ENCODE peak calls at places on chromosome 16, in nine cellular contexts. W is activated CD4-positive, alpha-beta T cell treated with anti-CD3 and anti-CD28 coated beads, Interleukin-2, amount 10 ng/mL, durations not matched to agents 7 days and 5 days; N is naive B cell; A is effector CD4-positive, alpha-beta T cell; V is GM06990; Q is HS-5; K is stimulated activated CD8-positive, alpha-beta memory T cell treated with anti-CD3 and anti-CD28 coated beads, Interleukin-7, amount 100 ng/mL, for 1 hour; O is head of caudate nucleus; L is adrenal gland. P is an unnamed sample.

GRCh38 chr16:27761816-27762215 is 211.9 kb downstream of the KATNIP start:
- DNase-seq in V (no peak), A (no peak), W (no peak), Q (no peak), K (no peak), L (no peak), O (no peak), N (no peak), P (no peak)

GRCh38 chr16:2745116-2745890 is 7.1 kb upstream of the SRRM2 start:
- DNase-seq in K (no peak), Q (no peak), O (no peak), V (no peak), N (no peak), L (no peak), W (no peak), A (no peak), P (no peak)

GRCh38 chr16:71467810-71468209 is 5.8 kb upstream of the ZNF23 start:
- DNase-seq in Q (no peak), W (peak; percentile 62), K (no peak), O (no peak), N (peak; percentile 18), A (peak; percentile 26), L (no peak), V (peak; percentile 16), P (no peak)

GRCh38 chr16:30434852-30435251 is 5.0 kb upstream of the DCTPP1 start:
- DNase-seq in L (no peak), N (no peak), K (no peak), O (no peak), W (no peak), V (no peak), Q (no peak), A (no peak), P (no peak)

GRCh38 chr16:19959736-19960135 is 75.1 kb upstream of the GPRC5B start:
- DNase-seq in L (no peak), A (no peak), N (no peak), W (no peak), K (no peak), O (no peak), V (no peak), Q (no peak), P (no peak)

GRCh38 chr16:82160226-82160625 is 9.8 kb downstream of the MPHOSPH6 start:
- DNase-seq in O (no peak), K (no peak), L (no peak), N (no peak), V (no peak), A (no peak), Q (no peak), W (no peak), P (no peak)

GRCh38 chr16:30697264-30698138 is 1.5 kb upstream of the SRCAP start:
- DNase-seq in O (peak; percentile 98), W (no peak), Q (no peak), L (no peak), A (no peak), V (no peak), K (no peak), N (no peak), P (peak; percentile 99)

GRCh38 chr16:50744911-50745310 is 3.0 kb downstream of the CYLD start:
- DNase-seq in A (no peak), L (no peak), W (no peak), O (no peak), K (no peak), V (no peak), Q (no peak), N (no peak), P (no peak)

P was measured in Ammon's horn.